ENCODE peak calls at places on chromosomes 4 and X, in nine cellular contexts. J is T-helper 1 cell; Q is astrocyte of the hippocampus; F is Right ventricle myocardium superior; U is stimulated activated CD8-positive, alpha-beta memory T cell treated with anti-CD3 and anti-CD28 coated beads, Interleukin-7, amount 100 ng/mL, for 1 hour; I is AG08396; C is astrocyte; W is EL; M is fibroblast of mammary gland. Z is an unnamed sample.

GRCh38 chrX:140500427-140500826 is 4.4 kb downstream of the SOX3 start:
- DNase-seq in J (no peak), Q (no peak), F (no peak), U (no peak), I (no peak), C (no peak), W (no peak), M (no peak), Z (no peak)

GRCh38 chr4:169724251-169724650 is 33.5 kb downstream of the HPF1 start:
- DNase-seq in J (no peak), Q (peak), F (no peak), U (no peak), I (peak), C (peak), W (peak), M (peak), Z (no peak)

GRCh38 chrX:110156167-110156754 is 153.3 kb downstream of the TMEM164 start:
- DNase-seq in J (no peak), Q (no peak), F (no peak), U (no peak), I (no peak), C (no peak), W (no peak), M (no peak), Z (no peak)

GRCh38 chrX:107678957-107679740 is 50.8 kb downstream of the PRPS1 start:
- DNase-seq in J (peak), Q (peak), F (peak), U (no peak), I (no peak), C (peak), W (peak), M (peak), Z (no peak)

GRCh38 chrX:133290076-133290475 is 71.9 kb upstream of the TFDP3 start:
- DNase-seq in J (no peak), Q (peak), F (no peak), U (no peak), I (no peak), C (peak), W (no peak), M (peak), Z (no peak)

GRCh38 chr4:148561467-148561866 is 119.3 kb upstream of the NR3C2 start:
- DNase-seq in J (no peak), Q (no peak), F (no peak), U (no peak), I (no peak), C (no peak), W (no peak), M (no peak), Z (no peak)

GRCh38 chr4:102525099-102525498 is 23.9 kb downstream of the NFKB1 start:
- DNase-seq in J (no peak), Q (no peak), F (no peak), U (no peak), I (no peak), C (no peak), W (peak), M (peak), Z (no peak)

GRCh38 chr4:48175806-48176205 is 41.8 kb upstream of the TXK start:
- DNase-seq in J (no peak), Q (no peak), F (no peak), U (no peak), I (no peak), C (no peak), W (peak), M (no peak), Z (no peak)

GRCh38 chr4:47839259-47839658 is 1.4 kb upstream of the CORIN start:
- DNase-seq in J (no peak), Q (no peak), F (no peak), U (no peak), I (no peak), C (no peak), W (peak), M (peak), Z (peak)

GRCh38 chr4:98557497-98557896 is 100.9 kb downstream of the TSPAN5 start:
- DNase-seq in J (no peak), Q (peak), F (no peak), U (no peak), I (peak), C (peak), W (peak), M (peak), Z (no peak)

GRCh38 chr4:183008492-183008891 is 90.6 kb upstream of the WWC2 start:
- DNase-seq in J (no peak), Q (no peak), F (no peak), U (no peak), I (no peak), C (no peak), W (no peak), M (no peak), Z (no peak)

GRCh38 chr4:5710962-5711478 is at the start of gene EVC:
- DNase-seq in J (no peak), Q (peak), F (peak), U (no peak), I (peak), C (peak), W (peak), M (peak), Z (peak)

GRCh38 chrX:130799393-130799792 is 103.6 kb downstream of the ENOX2 start:
- DNase-seq in J (no peak), Q (peak), F (no peak), U (no peak), I (no peak), C (peak), W (peak), M (peak), Z (no peak)

GRCh38 chrX:66013195-66013816 is 26.6 kb downstream of the VSIG4 start:
- DNase-seq in J (no peak), Q (no peak), F (no peak), U (no peak), I (no peak), C (no peak), W (no peak), M (no peak), Z (peak)

GRCh38 chrX:155262970-155263754 is 1.1 kb downstream of the RAB39B start:
- DNase-seq in J (no peak), Q (no peak), F (no peak), U (no peak), I (no peak), C (no peak), W (no peak), M (no peak), Z (no peak)

GRCh38 chr4:5383191-5383980 is 325.0 kb downstream of the EVC2 start:
- DNase-seq in J (no peak), Q (no peak), F (no peak), U (no peak), I (peak), C (no peak), W (peak), M (no peak), Z (peak)

GRCh38 chr4:4390046-4390445 is 3.1 kb downstream of the NSG1 start:
- DNase-seq in J (no peak), Q (no peak), F (no peak), U (no peak), I (no peak), C (no peak), W (no peak), M (no peak), Z (no peak)

GRCh38 chr4:79042079-79042674 is 102.9 kb upstream of the PAQR3 start:
- DNase-seq in J (no peak), Q (peak), F (no peak), U (no peak), I (peak), C (peak), W (peak), M (peak), Z (peak)

GRCh38 chrX:53071604-53072417 is 10.4 kb upstream of the TSPYL2 start:
- DNase-seq in J (peak), Q (peak), F (peak), U (no peak), I (peak), C (peak), W (peak), M (peak), Z (peak)

GRCh38 chrX:136397001-136397400 is 90.7 kb upstream of the BRS3 start:
- DNase-seq in J (no peak), Q (no peak), F (no peak), U (no peak), I (no peak), C (no peak), W (no peak), M (peak), Z (no peak)

GRCh38 chr4:173057442-173057841 is 111.2 kb upstream of the GALNT7 start:
- DNase-seq in J (no peak), Q (no peak), F (no peak), U (no peak), I (no peak), C (no peak), W (no peak), M (peak), Z (no peak)

GRCh38 chr4:181674315-181674714 is 568.9 kb upstream of the TENM3 start:
- DNase-seq in J (no peak), Q (peak), F (no peak), U (no peak), I (no peak), C (peak), W (no peak), M (peak), Z (no peak)

GRCh38 chrX:155747520-155747919 is 133.6 kb upstream of the VAMP7 start:
- DNase-seq in J (no peak), Q (no peak), F (peak), U (no peak), I (no peak), C (no peak), W (no peak), M (peak), Z (no peak)

GRCh38 chrX:56788717-56789122 is 59.7 kb downstream of the NBDY start:
- DNase-seq in J (no peak), Q (peak), F (no peak), U (no peak), I (no peak), C (no peak), W (no peak), M (peak), Z (peak)

GRCh38 chrX:133697656-133698055 is 282.4 kb upstream of the GPC4 start:
- DNase-seq in J (no peak), Q (peak), F (no peak), U (no peak), I (no peak), C (no peak), W (no peak), M (peak), Z (no peak)

Z was measured in Ammon's horn.